ENCODE peak calls at places on chromosomes 16 and 17, in nine cellular contexts. One of them, this sample, is unnamed.

GRCh38 chr17:75047398-75048098 is 523 bp downstream of the KCTD2 start:
- DNase-seq in HFF-Myc: no peak
- DNase-seq in foreskin fibroblast: no peak
- DNase-seq in GM06990: peak; percentile 46
- DNase-seq in pancreas: peak; percentile 41
- DNase-seq in prostate gland: no peak
- DNase-seq in lower leg skin: peak; percentile 90
- DNase-seq in A549: no peak
- DNase-seq in IMR-90: no peak
- DNase-seq in this sample: no peak

GRCh38 chr17:77383613-77384608 is 243.1 kb downstream of the SEC14L1 start:
- DNase-seq in pancreas: no peak
- DNase-seq in GM06990: no peak
- DNase-seq in prostate gland: peak; percentile 46
- DNase-seq in foreskin fibroblast: no peak
- DNase-seq in A549: no peak
- DNase-seq in IMR-90: no peak
- DNase-seq in HFF-Myc: no peak
- DNase-seq in lower leg skin: no peak
- DNase-seq in this sample: no peak

GRCh38 chr16:46885960-46886763 is 2.0 kb downstream of the GPT2 start:
- DNase-seq in prostate gland: peak; percentile 79
- DNase-seq in foreskin fibroblast: no peak
- DNase-seq in IMR-90: peak; percentile 81
- DNase-seq in A549: no peak
- DNase-seq in HFF-Myc: no peak
- DNase-seq in GM06990: no peak
- DNase-seq in pancreas: peak; percentile 71
- DNase-seq in lower leg skin: no peak
- DNase-seq in this sample: peak; percentile 57

GRCh38 chr16:31467151-31467550 is 4.8 kb upstream of the TGFB1I1 start:
- DNase-seq in GM06990: no peak
- DNase-seq in A549: no peak
- DNase-seq in HFF-Myc: no peak
- DNase-seq in IMR-90: no peak
- DNase-seq in prostate gland: no peak
- DNase-seq in foreskin fibroblast: no peak
- DNase-seq in pancreas: no peak
- DNase-seq in lower leg skin: no peak
- DNase-seq in this sample: no peak

GRCh38 chr16:69754143-69754468 is 620 bp downstream of the NOB1 start:
- DNase-seq in IMR-90: no peak
- DNase-seq in GM06990: no peak
- DNase-seq in lower leg skin: no peak
- DNase-seq in prostate gland: no peak
- DNase-seq in pancreas: no peak
- DNase-seq in A549: no peak
- DNase-seq in HFF-Myc: no peak
- DNase-seq in foreskin fibroblast: no peak
- DNase-seq in this sample: no peak

GRCh38 chr17:50304781-50305404 is 30.6 kb downstream of the TMEM92 start:
- DNase-seq in HFF-Myc: no peak
- DNase-seq in pancreas: no peak
- DNase-seq in lower leg skin: no peak
- DNase-seq in IMR-90: peak; percentile 79
- DNase-seq in GM06990: no peak
- DNase-seq in prostate gland: no peak
- DNase-seq in foreskin fibroblast: no peak
- DNase-seq in A549: no peak
- DNase-seq in this sample: no peak

GRCh38 chr17:41659813-41660212 is 28.9 kb upstream of the EIF1 start:
- DNase-seq in foreskin fibroblast: no peak
- DNase-seq in HFF-Myc: no peak
- DNase-seq in lower leg skin: peak; percentile 84
- DNase-seq in prostate gland: no peak
- DNase-seq in GM06990: no peak
- DNase-seq in IMR-90: peak; percentile 22
- DNase-seq in A549: no peak
- DNase-seq in pancreas: no peak
- DNase-seq in this sample: no peak

GRCh38 chr16:47644166-47644565 is 183.0 kb downstream of the PHKB start:
- DNase-seq in GM06990: no peak
- DNase-seq in foreskin fibroblast: peak; percentile 86
- DNase-seq in IMR-90: peak; percentile 89
- DNase-seq in pancreas: no peak
- DNase-seq in prostate gland: no peak
- DNase-seq in A549: no peak
- DNase-seq in lower leg skin: no peak
- DNase-seq in HFF-Myc: peak; percentile 25
- DNase-seq in this sample: peak; percentile 94

GRCh38 chr17:81189670-81190530 is 23.9 kb upstream of the AATK start:
- DNase-seq in foreskin fibroblast: no peak
- DNase-seq in lower leg skin: no peak
- DNase-seq in HFF-Myc: no peak
- DNase-seq in prostate gland: no peak
- DNase-seq in IMR-90: no peak
- DNase-seq in A549: peak; percentile 46
- DNase-seq in GM06990: no peak
- DNase-seq in pancreas: no peak
- DNase-seq in this sample: no peak

GRCh38 chr17:38947189-38947588 is 20.0 kb downstream of the FBXO47 start:
- DNase-seq in IMR-90: no peak
- DNase-seq in HFF-Myc: no peak
- DNase-seq in lower leg skin: no peak
- DNase-seq in prostate gland: no peak
- DNase-seq in GM06990: no peak
- DNase-seq in A549: no peak
- DNase-seq in pancreas: no peak
- DNase-seq in foreskin fibroblast: no peak
- DNase-seq in this sample: no peak

GRCh38 chr17:44584498-44584897 is 27.2 kb downstream of the FZD2 start:
- DNase-seq in HFF-Myc: no peak
- DNase-seq in IMR-90: no peak
- DNase-seq in foreskin fibroblast: no peak
- DNase-seq in prostate gland: no peak
- DNase-seq in A549: no peak
- DNase-seq in lower leg skin: no peak
- DNase-seq in pancreas: no peak
- DNase-seq in GM06990: no peak
- DNase-seq in this sample: no peak

GRCh38 chr17:44585315-44585714 is 28.0 kb downstream of the FZD2 start:
- DNase-seq in HFF-Myc: no peak
- DNase-seq in GM06990: no peak
- DNase-seq in A549: no peak
- DNase-seq in pancreas: no peak
- DNase-seq in prostate gland: no peak
- DNase-seq in IMR-90: no peak
- DNase-seq in lower leg skin: no peak
- DNase-seq in foreskin fibroblast: no peak
- DNase-seq in this sample: no peak

GRCh38 chr17:44587339-44587738 is 30.1 kb downstream of the FZD2 start:
- DNase-seq in foreskin fibroblast: peak; percentile 76
- DNase-seq in pancreas: peak; percentile 55
- DNase-seq in lower leg skin: no peak
- DNase-seq in prostate gland: no peak
- DNase-seq in GM06990: no peak
- DNase-seq in IMR-90: peak; percentile 91
- DNase-seq in HFF-Myc: peak; percentile 65
- DNase-seq in A549: peak; percentile 97
- DNase-seq in this sample: peak; percentile 86

GRCh38 chr17:44578947-44579346 is 21.7 kb downstream of the FZD2 start:
- DNase-seq in A549: no peak
- DNase-seq in HFF-Myc: no peak
- DNase-seq in lower leg skin: no peak
- DNase-seq in IMR-90: no peak
- DNase-seq in prostate gland: no peak
- DNase-seq in foreskin fibroblast: no peak
- DNase-seq in GM06990: no peak
- DNase-seq in pancreas: no peak
- DNase-seq in this sample: no peak

DNA sequence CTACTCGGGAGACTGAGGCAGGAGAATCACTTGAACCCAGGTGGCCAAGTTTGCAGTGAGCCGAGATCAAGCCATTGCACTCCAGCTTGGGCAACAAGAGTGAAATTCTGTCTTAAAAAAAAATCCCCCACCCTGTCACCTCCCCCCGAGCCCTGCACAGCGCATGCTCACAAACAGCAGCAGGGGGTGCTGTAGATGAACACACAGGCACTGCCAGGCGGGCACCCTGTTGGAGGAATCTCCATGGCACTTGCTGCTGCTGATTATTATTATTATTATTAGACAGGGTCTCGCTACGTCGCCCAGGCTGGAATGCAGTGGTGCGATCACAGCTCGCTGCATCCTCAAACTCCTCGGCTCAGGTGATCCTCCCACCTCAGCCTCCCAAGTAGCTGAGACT is 24.6 kb downstream of the FZD2 start:
- DNase-seq in IMR-90: no peak
- DNase-seq in pancreas: no peak
- DNase-seq in lower leg skin: no peak
- DNase-seq in A549: peak; percentile 68
- DNase-seq in prostate gland: no peak
- DNase-seq in HFF-Myc: no peak
- DNase-seq in foreskin fibroblast: no peak
- DNase-seq in GM06990: no peak
- DNase-seq in this sample: no peak
- TF ChIP-seq CTCF in IMR-90: peak; percentile 41
- TF ChIP-seq CTCF in pancreas: no peak
- TF ChIP-seq CTCF in lower leg skin: no peak
- TF ChIP-seq CTCF in A549: peak; percentile 44
- TF ChIP-seq CTCF in prostate gland: no peak
- TF ChIP-seq CTCF in HFF-Myc: peak; percentile 34
- TF ChIP-seq CTCF in foreskin fibroblast: peak; percentile 18
- TF ChIP-seq CTCF in GM06990: peak; percentile 20
- TF ChIP-seq CTCF in this sample: peak; percentile 38

DNA sequence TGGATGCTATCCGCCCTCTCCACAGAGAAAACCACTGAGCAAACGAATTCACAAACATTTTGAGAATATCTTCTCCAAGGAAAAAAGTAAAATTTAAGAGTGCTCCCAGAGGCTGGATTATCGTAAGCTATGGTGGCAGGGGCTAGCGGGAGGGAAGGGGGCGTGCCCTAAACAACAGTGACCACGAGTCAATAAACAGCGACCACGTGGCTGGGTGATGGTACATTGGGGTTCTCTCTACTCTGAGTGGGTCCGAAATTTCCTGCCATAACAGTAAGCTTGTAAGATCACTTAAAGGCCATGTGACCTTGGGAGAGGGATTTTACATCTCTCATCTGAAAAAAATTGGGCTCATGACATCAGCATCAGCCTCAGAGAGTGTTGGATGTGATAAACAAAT is 213.3 kb downstream of the XYLT1 start:
- DNase-seq in foreskin fibroblast: no peak
- DNase-seq in GM06990: no peak
- DNase-seq in prostate gland: no peak
- DNase-seq in IMR-90: no peak
- DNase-seq in HFF-Myc: no peak
- DNase-seq in lower leg skin: no peak
- DNase-seq in pancreas: no peak
- DNase-seq in A549: no peak
- DNase-seq in this sample: no peak
- H3K4me3 ChIP-seq in foreskin fibroblast: no peak overlapping the region
- H3K4me3 ChIP-seq in GM06990: no peak overlapping the region
- H3K4me3 ChIP-seq in prostate gland: no peak overlapping the region
- H3K4me3 ChIP-seq in IMR-90: no peak overlapping the region
- H3K4me3 ChIP-seq in HFF-Myc: no peak overlapping the region
- H3K4me3 ChIP-seq in lower leg skin: no peak overlapping the region
- H3K4me3 ChIP-seq in pancreas: no peak overlapping the region
- H3K4me3 ChIP-seq in A549: no peak overlapping the region
- H3K4me3 ChIP-seq in this sample: no peak overlapping the region

DNA sequence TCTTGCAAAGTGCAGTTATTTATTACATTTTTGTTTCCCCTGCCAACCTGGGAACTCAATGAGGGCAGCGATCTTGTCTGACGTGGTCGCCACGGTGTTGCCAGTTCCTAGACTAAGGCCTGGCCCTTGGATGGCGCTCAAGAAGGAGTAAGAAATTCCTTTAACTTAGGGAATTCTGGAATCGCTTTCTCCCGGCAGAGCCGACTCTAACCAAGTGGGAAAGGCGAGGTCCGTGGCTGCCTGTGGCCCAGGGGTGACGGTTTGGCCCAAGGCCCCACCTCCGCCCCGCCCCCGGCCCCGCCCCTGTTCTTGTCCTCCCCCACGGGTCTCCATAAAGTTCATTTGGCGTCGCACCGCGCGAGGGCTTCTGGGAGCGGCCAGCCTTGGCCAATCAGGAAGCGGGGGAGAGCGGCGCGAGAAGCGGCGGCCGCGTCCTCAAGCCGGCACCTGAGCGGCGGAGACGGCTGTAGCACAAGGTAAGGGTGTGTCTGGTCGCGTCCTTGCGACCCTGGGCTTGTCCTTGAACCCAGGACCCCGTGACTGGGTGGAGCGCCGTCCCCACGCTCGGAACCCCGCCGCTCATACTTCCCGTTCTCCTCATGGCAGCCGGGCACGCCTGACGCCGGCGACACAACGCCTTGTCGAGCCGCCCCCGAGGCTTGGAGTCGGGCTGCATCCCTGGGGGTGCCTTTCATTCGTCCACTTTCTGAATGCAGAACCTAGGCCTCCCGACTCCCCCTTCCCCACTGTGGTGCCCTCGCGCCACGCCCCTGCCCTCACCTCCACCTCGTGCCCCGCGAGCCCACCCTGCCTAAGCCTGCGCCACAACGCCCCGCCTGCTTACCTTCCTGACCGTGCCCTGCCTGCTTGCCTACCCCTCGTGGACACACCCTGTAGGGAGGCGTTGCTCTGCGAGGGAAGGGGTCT is at the start of gene NUP93:
- DNase-seq in lower leg skin: peak; percentile 98
- DNase-seq in foreskin fibroblast: peak; percentile 92
- DNase-seq in IMR-90: peak; percentile 90
- DNase-seq in GM06990: peak; percentile 92
- DNase-seq in HFF-Myc: peak; percentile 65
- DNase-seq in prostate gland: peak; percentile 89
- DNase-seq in A549: peak; percentile 92
- DNase-seq in pancreas: peak; percentile 91
- DNase-seq in this sample: peak; percentile 94
- TF ChIP-seq CTCF in lower leg skin: no peak
- TF ChIP-seq CTCF in foreskin fibroblast: no peak
- TF ChIP-seq CTCF in IMR-90: no peak
- TF ChIP-seq CTCF in GM06990: no peak
- TF ChIP-seq CTCF in HFF-Myc: no peak
- TF ChIP-seq CTCF in prostate gland: no peak
- TF ChIP-seq CTCF in A549: no peak
- TF ChIP-seq CTCF in pancreas: no peak
- TF ChIP-seq CTCF in this sample: no peak

DNA sequence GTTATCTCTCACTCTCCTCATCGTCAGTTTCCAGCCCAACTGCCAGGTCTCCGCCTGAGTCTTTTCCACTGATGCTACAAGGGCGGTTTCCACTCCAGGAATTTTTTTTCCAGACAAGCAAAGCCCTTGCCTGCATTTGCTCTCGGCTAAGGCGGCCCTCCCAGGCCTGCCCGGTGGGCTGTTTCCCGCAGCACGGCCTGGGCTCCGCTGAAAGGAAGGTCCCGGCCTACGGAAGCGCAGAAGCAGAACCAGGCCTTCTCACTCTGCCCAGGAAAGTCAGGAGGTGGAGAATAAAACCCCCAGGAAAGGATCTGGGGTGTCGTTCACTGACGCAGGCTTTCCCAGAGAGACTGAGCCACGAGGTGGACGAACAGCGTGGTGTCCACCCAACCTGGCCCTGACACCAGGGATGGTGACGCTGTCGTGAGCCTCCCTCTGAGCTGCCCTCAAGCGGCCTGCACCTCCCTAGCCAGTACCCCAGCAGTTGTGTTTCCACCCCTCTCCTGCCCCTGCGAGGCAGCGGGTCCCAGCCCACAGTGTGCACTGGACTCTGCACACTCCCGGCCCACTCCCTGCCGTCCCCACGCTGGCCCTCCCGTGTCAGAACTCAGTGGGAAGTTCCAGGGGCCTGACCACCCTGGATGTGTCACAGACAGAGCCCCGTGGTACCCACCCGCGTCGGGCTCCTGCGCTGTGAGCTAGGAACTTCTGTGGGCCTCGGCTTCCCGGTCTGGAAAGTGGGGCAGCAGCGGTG is 39.9 kb downstream of the CBFA2T3 start:
- DNase-seq in foreskin fibroblast: no peak
- DNase-seq in pancreas: no peak
- DNase-seq in HFF-Myc: no peak
- DNase-seq in lower leg skin: no peak
- DNase-seq in A549: no peak
- DNase-seq in GM06990: no peak
- DNase-seq in prostate gland: no peak
- DNase-seq in IMR-90: no peak
- DNase-seq in this sample: no peak
- H3K4me3 ChIP-seq in foreskin fibroblast: no peak overlapping the region
- H3K4me3 ChIP-seq in pancreas: peak overlapping the region; percentile 10
- H3K4me3 ChIP-seq in HFF-Myc: no peak overlapping the region
- H3K4me3 ChIP-seq in lower leg skin: no peak overlapping the region
- H3K4me3 ChIP-seq in A549: no peak overlapping the region
- H3K4me3 ChIP-seq in GM06990: no peak overlapping the region
- H3K4me3 ChIP-seq in prostate gland: no peak overlapping the region
- H3K4me3 ChIP-seq in IMR-90: no peak overlapping the region
- H3K4me3 ChIP-seq in this sample: no peak overlapping the region